ENCODE peak calls at places on chromosome 10, in eight cellular contexts. Y is C1 segment of cervical spinal cord; O is transverse colon; A is PC-3; B is activated CD8-positive, alpha-beta memory T cell treated with anti-CD3 and anti-CD28 coated beads for 24 hours; U is upper lobe of right lung; G is AG08396; P is M059J. S is an unnamed sample.

GRCh38 chr10:73110345-73110849 is at the start of gene NUDT13:
- DNase-seq in Y (peak; percentile 65), O (peak; percentile 72), A (peak; percentile 72), B (peak; percentile 65), U (no peak), G (peak; percentile 67), P (no peak), S (peak; percentile 69)

GRCh38 chr10:24891823-24892222 is 60.6 kb downstream of the PRTFDC1 start:
- DNase-seq in Y (no peak), O (no peak), A (peak; percentile 91), B (no peak), U (no peak), G (no peak), P (peak; percentile 92), S (no peak)

GRCh38 chr10:73076361-73077183 is 20.1 kb downstream of the P4HA1 start:
- DNase-seq in Y (peak; percentile 49), O (peak; percentile 41), A (peak; percentile 77), B (no peak), U (no peak), G (peak; percentile 28), P (peak; percentile 65), S (peak; percentile 47)

GRCh38 chr10:88989423-88989822 is 1.2 kb upstream of the FAS start:
- DNase-seq in Y (no peak), O (no peak), A (no peak), B (no peak), U (no peak), G (no peak), P (no peak), S (no peak)

GRCh38 chr10:46536781-46537180 is 19.7 kb downstream of the GPRIN2 start:
- DNase-seq in Y (no peak), O (peak; percentile 5), A (no peak), B (no peak), U (peak; percentile 60), G (no peak), P (no peak), S (no peak)

GRCh38 chr10:123551259-123551658 is 114.9 kb upstream of the GPR26 start:
- DNase-seq in Y (no peak), O (no peak), A (no peak), B (no peak), U (no peak), G (no peak), P (no peak), S (no peak)

GRCh38 chr10:133279961-133280283 is 3.3 kb upstream of the ADAM8 start:
- DNase-seq in Y (no peak), O (no peak), A (no peak), B (no peak), U (no peak), G (no peak), P (no peak), S (no peak)

GRCh38 chr10:21531164-21531563 is 2.9 kb upstream of the MLLT10 start:
- DNase-seq in Y (no peak), O (no peak), A (no peak), B (no peak), U (no peak), G (no peak), P (peak; percentile 49), S (no peak)

GRCh38 chr10:74035324-74035723 is 37.4 kb downstream of the VCL start:
- DNase-seq in Y (no peak), O (no peak), A (peak; percentile 76), B (no peak), U (no peak), G (no peak), P (peak; percentile 61), S (no peak)

GRCh38 chr10:133185421-133185820 is 25.4 kb downstream of the KNDC1 start:
- DNase-seq in Y (no peak), O (no peak), A (peak; percentile 1), B (no peak), U (no peak), G (no peak), P (no peak), S (no peak)

GRCh38 chr10:80414126-80414898 is 6.0 kb downstream of the PRXL2A start:
- DNase-seq in Y (no peak), O (peak; percentile 48), A (no peak), B (no peak), U (no peak), G (no peak), P (no peak), S (no peak)

GRCh38 chr10:58089739-58090138 is 178.0 kb downstream of the IPMK start:
- DNase-seq in Y (no peak), O (no peak), A (no peak), B (no peak), U (no peak), G (no peak), P (no peak), S (no peak)

GRCh38 chr10:74967850-74968620 is 141.6 kb downstream of the KAT6B start:
- DNase-seq in Y (no peak), O (no peak), A (peak; percentile 100), B (no peak), U (no peak), G (no peak), P (no peak), S (no peak)

GRCh38 chr10:114684085-114684821 is 26.2 kb upstream of the ABLIM1 start:
- DNase-seq in Y (peak; percentile 53), O (peak; percentile 80), A (peak; percentile 43), B (no peak), U (peak; percentile 79), G (peak; percentile 41), P (peak; percentile 68), S (no peak)

GRCh38 chr10:126565456-126565855 is 105.0 kb downstream of the C10orf90 start:
- DNase-seq in Y (no peak), O (no peak), A (no peak), B (no peak), U (no peak), G (no peak), P (no peak), S (no peak)

GRCh38 chr10:436013-436697 is 253.3 kb downstream of the DIP2C start:
- DNase-seq in Y (no peak), O (no peak), A (peak; percentile 79), B (no peak), U (no peak), G (no peak), P (no peak), S (no peak)

GRCh38 chr10:103238506-103239252 is 7.0 kb upstream of the RPEL1 start:
- DNase-seq in Y (no peak), O (peak; percentile 80), A (peak; percentile 94), B (no peak), U (no peak), G (peak; percentile 47), P (peak; percentile 41), S (no peak)

GRCh38 chr10:24952701-24953349 is 419 bp upstream of the PRTFDC1 start:
- DNase-seq in Y (peak; percentile 86), O (peak; percentile 48), A (peak; percentile 39), B (peak; percentile 61), U (peak; percentile 72), G (peak; percentile 76), P (peak; percentile 76), S (peak; percentile 36)

GRCh38 chr10:93313798-93314197 is 168.3 kb downstream of the MYOF start:
- DNase-seq in Y (no peak), O (no peak), A (no peak), B (no peak), U (no peak), G (no peak), P (no peak), S (no peak)

GRCh38 chr10:88437411-88437810 is 145.7 kb downstream of the RNLS start:
- DNase-seq in Y (no peak), O (no peak), A (no peak), B (no peak), U (no peak), G (no peak), P (peak; percentile 15), S (no peak)

GRCh38 chr10:125878957-125879835 is 1.9 kb downstream of the DHX32 start:
- DNase-seq in Y (no peak), O (no peak), A (peak; percentile 92), B (no peak), U (no peak), G (peak; percentile 70), P (peak; percentile 95), S (no peak)

GRCh38 chr10:3186365-3186764 is 13.8 kb upstream of the PITRM1 start:
- DNase-seq in Y (no peak), O (no peak), A (no peak), B (peak; percentile 58), U (no peak), G (no peak), P (no peak), S (no peak)